ENCODE peak calls at places on chromosomes 3 and 15, in six cellular contexts. X is IMR-90, U is H9, J is trophoblast cell, D is H1, Z is neuronal stem cell. C is an unnamed sample.

GRCh38 chr3:7693976-7694375 is 807.6 kb upstream of the LMCD1 start:
- DNase-seq in X (no peak), U (no peak), J (no peak), D (no peak), Z (no peak), C (no peak)

GRCh38 chr3:36701903-36702374 is 62.4 kb downstream of the DCLK3 start:
- DNase-seq in X (peak), U (no peak), J (no peak), D (no peak), Z (no peak), C (peak)

GRCh38 chr3:50466177-50466576 is 37.3 kb downstream of the CACNA2D2 start:
- DNase-seq in X (no peak), U (no peak), J (no peak), D (no peak), Z (no peak), C (no peak)

GRCh38 chr15:44215594-44215993 is 20.5 kb upstream of the FRMD5 start:
- DNase-seq in X (peak), U (no peak), J (no peak), D (no peak), Z (no peak), C (peak)

GRCh38 chr3:43243590-43244587 is 42.5 kb upstream of the SNRK start:
- DNase-seq in X (no peak), U (no peak), J (no peak), D (no peak), Z (no peak), C (no peak)

GRCh38 chr3:136838641-136839555 is 20.0 kb downstream of the SLC35G2 start:
- DNase-seq in X (peak), U (no peak), J (no peak), D (no peak), Z (no peak), C (peak)

GRCh38 chr3:126714921-126715320 is 10.9 kb downstream of the CHCHD6 start:
- DNase-seq in X (no peak), U (no peak), J (no peak), D (no peak), Z (no peak), C (no peak)

GRCh38 chr3:71052725-71053124 is 530.8 kb downstream of the FOXP1 start:
- DNase-seq in X (no peak), U (no peak), J (no peak), D (no peak), Z (no peak), C (no peak)

GRCh38 chr3:134749802-134750553 is 45.1 kb upstream of the EPHB1 start:
- DNase-seq in X (no peak), U (peak), J (no peak), D (no peak), Z (no peak), C (no peak)

DNA sequence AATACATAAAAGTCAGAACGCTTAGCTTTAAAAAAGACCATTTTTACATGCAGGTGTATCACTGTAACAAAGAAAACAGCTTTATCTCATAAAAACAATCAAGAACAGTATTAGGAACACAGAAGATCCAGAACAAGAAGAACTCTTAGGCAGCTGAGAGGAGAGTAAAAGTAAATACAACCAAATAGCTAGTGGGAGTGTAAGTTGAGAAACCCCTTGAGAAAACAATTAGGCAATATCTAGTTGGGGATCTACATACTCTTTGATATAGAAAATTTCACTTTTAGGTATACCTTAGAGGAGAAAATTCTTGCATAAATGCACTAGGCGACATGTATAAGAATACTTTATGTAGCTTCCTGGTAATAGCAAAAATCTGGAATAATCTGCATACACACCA is 7.5 kb downstream of the TMF1 start:
- DNase-seq in X (no peak), U (no peak), J (no peak), D (no peak), Z (no peak), C (no peak)
- H3K14ac ChIP-seq in X (no peak), U (no peak), J (no peak), D (no peak), Z (no peak), C (no peak)

GRCh38 chr3:129622418-129622872 is 16.0 kb upstream of the PLXND1 start:
- DNase-seq in X (no peak), U (no peak), J (no peak), D (no peak), Z (no peak), C (no peak)
- H2AK5ac ChIP-seq in X (peak), U (no peak), J (peak), D (no peak), Z (peak), C (peak)

DNA sequence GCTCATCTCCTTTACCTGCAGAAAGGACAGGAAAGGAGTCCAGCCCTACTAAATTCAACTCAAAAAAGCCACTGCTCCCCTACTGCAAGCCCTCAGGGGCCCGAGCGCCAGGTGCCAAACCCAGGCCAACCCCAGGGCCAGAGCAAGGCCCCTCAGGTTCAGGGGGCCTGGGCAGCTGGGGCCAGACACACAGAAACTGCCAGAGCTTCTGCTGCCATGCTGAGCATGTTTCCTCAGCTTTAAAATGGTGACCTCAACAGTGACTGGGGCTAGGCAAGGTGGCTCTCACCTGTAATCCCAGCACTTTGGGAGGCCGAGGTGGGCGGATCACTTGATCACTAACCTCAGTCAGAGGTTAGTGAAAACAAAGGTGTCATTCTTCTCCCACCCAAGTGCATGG is 38.8 kb downstream of the KLHL25 start:
- DNase-seq in X (no peak), U (no peak), J (no peak), D (no peak), Z (no peak), C (no peak)
- H4K91ac ChIP-seq in X (no peak), U (no peak), J (no peak), D (no peak), Z (no peak), C (no peak)

DNA sequence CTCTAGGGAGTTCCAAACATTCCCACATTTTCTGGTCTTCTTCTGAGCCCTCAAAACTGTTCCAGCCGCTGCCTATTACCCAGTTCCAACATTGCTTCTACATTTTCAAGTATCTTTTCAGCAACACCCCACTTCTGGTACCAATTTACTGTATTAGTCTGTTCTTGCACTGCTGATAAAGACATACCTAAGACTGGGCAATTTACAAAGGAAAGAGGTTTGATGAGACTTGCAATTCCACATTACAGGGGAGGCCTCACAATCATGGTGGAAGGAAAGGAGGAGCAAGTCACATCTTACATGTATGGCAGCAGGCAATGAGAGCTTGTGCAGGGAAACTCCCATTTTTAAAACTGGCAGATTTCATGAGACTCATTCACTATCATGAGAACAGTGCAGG is 629.1 kb upstream of the NR2F2 start:
- DNase-seq in X (no peak), U (no peak), J (no peak), D (no peak), Z (no peak), C (no peak)
- H3K14ac ChIP-seq in X (no peak), U (no peak), J (no peak), D (no peak), Z (no peak), C (no peak)

GRCh38 chr15:46682969-46683791 is 1034.1 kb upstream of the SEMA6D start:
- DNase-seq in X (no peak), U (no peak), J (no peak), D (no peak), Z (no peak), C (no peak)

GRCh38 chr15:46681901-46682300 is 1035.4 kb upstream of the SEMA6D start:
- DNase-seq in X (no peak), U (no peak), J (peak), D (no peak), Z (no peak), C (no peak)

GRCh38 chr15:46685096-46685495 is 1032.2 kb upstream of the SEMA6D start:
- DNase-seq in X (no peak), U (no peak), J (no peak), D (no peak), Z (no peak), C (no peak)

DNA sequence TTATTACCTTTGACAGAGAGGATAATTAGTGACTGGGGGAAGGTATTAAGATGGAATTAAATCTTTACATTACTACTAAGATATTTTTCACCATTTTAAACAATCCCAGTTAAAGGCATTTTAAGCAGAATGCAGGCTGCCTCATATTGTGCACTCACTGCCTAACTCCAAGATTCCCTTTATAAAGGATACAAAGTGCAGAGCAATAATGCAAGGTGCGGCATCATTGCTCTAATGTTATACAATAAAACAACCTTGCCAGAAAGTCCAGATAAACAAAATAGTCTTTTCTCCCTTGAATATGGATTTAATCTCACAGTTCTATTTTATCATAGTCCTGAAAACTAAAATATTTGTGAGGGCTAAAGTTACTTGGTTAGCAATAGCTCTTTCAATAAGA is 1031.6 kb upstream of the SEMA6D start:
- DNase-seq in X (no peak), U (no peak), J (no peak), D (no peak), Z (no peak), C (no peak)
- H2AK5ac ChIP-seq in X (no peak), U (no peak), J (no peak), D (no peak), Z (no peak), C (no peak)

DNA sequence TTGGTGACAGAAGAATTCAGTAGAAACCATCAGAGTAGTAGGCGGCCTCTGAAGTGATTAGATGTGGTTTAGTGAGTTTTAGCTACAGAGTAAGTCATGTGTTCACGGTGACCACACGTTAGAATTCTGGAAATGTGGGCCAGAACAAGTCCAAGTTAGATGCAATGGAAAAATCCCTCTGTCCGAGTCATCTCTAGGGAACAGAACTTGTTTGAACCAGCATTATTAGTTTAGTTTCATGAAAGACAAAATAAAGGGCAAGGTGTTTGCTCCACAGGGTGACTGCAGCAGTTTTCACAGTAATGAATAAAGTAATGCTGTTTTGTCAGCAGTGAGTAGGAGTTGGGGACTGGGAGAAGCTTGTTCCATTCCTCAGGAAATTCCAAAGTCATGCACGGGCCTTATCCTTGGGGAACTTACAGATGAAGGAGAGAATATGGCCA is 100.2 kb downstream of the CGNL1 start:
- DNase-seq in X (peak), U (no peak), J (no peak), D (no peak), Z (no peak), C (peak)
- H4K91ac ChIP-seq in X (no peak), U (no peak), J (no peak), D (no peak), Z (no peak), C (no peak)

GRCh38 chr15:78404125-78404524 is 33.9 kb upstream of the IREB2 start:
- DNase-seq in X (no peak), U (no peak), J (no peak), D (no peak), Z (no peak), C (no peak)
- H3K14ac ChIP-seq in X (no peak), U (no peak), J (no peak), D (no peak), Z (no peak), C (no peak)

DNA sequence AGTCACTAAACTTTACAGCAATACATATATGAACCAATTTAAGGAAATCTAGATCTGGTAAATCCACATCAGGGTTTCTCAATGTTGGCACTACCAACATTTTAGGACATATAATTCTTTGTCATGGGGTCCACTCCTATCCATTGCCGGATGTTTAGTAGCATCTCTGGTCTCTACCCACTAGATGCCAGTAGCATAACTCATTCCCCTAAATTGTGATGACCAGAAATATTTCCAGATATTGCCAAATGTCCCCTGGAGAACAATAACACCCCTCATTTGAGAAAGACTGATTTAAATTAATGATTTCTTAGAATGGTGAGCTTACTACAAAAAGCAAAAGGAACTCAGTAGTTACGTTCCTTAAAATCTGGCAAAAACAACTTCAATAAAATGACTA is 23.1 kb upstream of the ANKRD28 start:
- DNase-seq in X (no peak), U (no peak), J (no peak), D (no peak), Z (no peak), C (no peak)
- H2AK5ac ChIP-seq in X (no peak), U (no peak), J (no peak), D (no peak), Z (no peak), C (no peak)

DNA sequence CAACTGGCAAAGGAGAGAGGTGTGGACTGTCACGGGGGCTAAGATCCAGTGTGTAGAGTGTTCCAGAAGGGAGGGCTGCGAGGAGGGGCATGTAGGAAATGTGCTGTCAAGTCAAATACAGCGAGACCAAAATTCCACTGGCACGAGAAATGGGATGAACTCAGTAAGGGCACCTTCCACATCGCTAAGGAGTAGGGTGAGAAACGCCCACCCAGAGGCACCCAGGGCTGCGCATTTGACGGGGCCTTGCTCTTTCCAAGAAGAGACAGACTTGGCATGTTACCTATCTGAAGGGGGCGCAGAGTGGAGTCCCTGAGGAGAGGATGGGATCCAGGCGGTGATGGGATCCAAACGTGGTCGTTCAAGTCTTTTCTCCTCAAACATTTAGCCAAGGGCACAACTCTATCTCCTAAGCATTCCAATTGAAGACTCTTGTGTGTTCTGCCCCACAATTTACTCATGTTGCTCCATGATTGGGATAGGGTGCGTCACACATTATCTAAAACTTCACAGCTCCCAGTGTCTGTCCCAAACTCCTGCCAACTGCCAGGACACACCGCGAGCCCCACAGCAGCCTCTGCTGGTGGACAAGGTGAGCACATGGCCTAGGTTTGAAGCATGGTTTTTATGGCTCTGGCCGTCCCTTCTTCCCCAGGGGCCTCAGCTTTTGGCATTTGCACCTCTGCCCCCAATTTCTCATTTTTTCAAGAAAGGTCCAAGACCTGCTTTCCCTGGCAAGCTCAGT is 7.6 kb downstream of the SELENOS start:
- DNase-seq in X (no peak), U (peak), J (peak), D (no peak), Z (no peak), C (no peak)
- H4K91ac ChIP-seq in X (no peak), U (no peak), J (no peak), D (no peak), Z (no peak), C (no peak)

GRCh38 chr3:115113367-115113766 is 33.7 kb downstream of the ZBTB20 start:
- DNase-seq in X (peak), U (no peak), J (peak), D (no peak), Z (no peak), C (peak)
- H3K14ac ChIP-seq in X (no peak), U (no peak), J (no peak), D (no peak), Z (no peak), C (no peak)